ENCODE peak calls at places on chromosomes 1 and 21, in five cellular contexts. S is H1, O is K562, M is GM12878, K is SK-N-SH. A is an unnamed sample.

GRCh38 chr1:16117936-16118335 is 37.9 kb downstream of the EPHA2 start:
- DNase-seq in S (no peak), M (no peak), O (no peak), K (peak; percentile 26), A (no peak)

GRCh38 chr1:154493276-154493675 is 8.7 kb upstream of the TDRD10 start:
- DNase-seq in M (no peak), O (no peak), K (peak; percentile 42), S (no peak), A (no peak)

GRCh38 chr1:30378991-30379581 is 344.3 kb downstream of the MATN1 start:
- DNase-seq in O (no peak), S (no peak), K (peak; percentile 52), M (no peak), A (no peak)

GRCh38 chr1:46529031-46529630 is 22.3 kb downstream of the KNCN start:
- DNase-seq in M (no peak), S (no peak), K (no peak), O (no peak), A (no peak)

GRCh38 chr1:228283476-228284147 is 75.8 kb downstream of the OBSCN start:
- DNase-seq in M (no peak), K (no peak), S (no peak), O (no peak), A (no peak)

GRCh38 chr21:39696196-39696595 is 48.8 kb upstream of the IGSF5 start:
- DNase-seq in M (no peak), O (no peak), S (no peak), K (no peak), A (no peak)

GRCh38 chr21:42037943-42038342 is 27.8 kb upstream of the ZBTB21 start:
- DNase-seq in O (no peak), S (no peak), K (no peak), M (no peak), A (no peak)

GRCh38 chr1:116820362-116820761 is 66.1 kb downstream of the CD2 start:
- DNase-seq in O (no peak), K (no peak), M (no peak), S (no peak), A (no peak)

GRCh38 chr1:196372896-196373536 is 235.2 kb downstream of the KCNT2 start:
- DNase-seq in O (peak; percentile 43), S (no peak), K (peak; percentile 3), M (no peak), A (peak; percentile 34)

GRCh38 chr1:200429221-200429751 is 19.4 kb upstream of the ZNF281 start:
- DNase-seq in M (no peak), O (no peak), K (no peak), S (no peak), A (no peak)

GRCh38 chr21:26845066-26845749 is at the start of gene ADAMTS1:
- DNase-seq in K (peak; percentile 96), O (no peak), S (peak; percentile 68), M (no peak), A (no peak)

GRCh38 chr1:18941221-18942141 is 15.0 kb downstream of the IFFO2 start:
- DNase-seq in S (no peak), O (no peak), K (no peak), M (no peak), A (peak; percentile 32)

GRCh38 chr21:42566524-42567180 is 53.0 kb downstream of the SLC37A1 start:
- DNase-seq in S (no peak), K (no peak), M (no peak), O (no peak), A (no peak)

GRCh38 chr1:245556057-245556456 is 401.3 kb downstream of the KIF26B start:
- DNase-seq in K (no peak), O (no peak), M (no peak), S (no peak), A (no peak)

GRCh38 chr1:90391116-90391515 is 326.0 kb downstream of the BARHL2 start:
- DNase-seq in M (no peak), O (no peak), S (no peak), K (no peak), A (no peak)

GRCh38 chr1:89087241-89087640 is 22.2 kb upstream of the GBP1 start:
- DNase-seq in S (no peak), K (no peak), O (no peak), M (no peak), A (no peak)

GRCh38 chr1:229240532-229240931 is 30.4 kb upstream of the RAB4A start:
- DNase-seq in O (no peak), K (no peak), S (no peak), M (no peak), A (no peak)

GRCh38 chr1:163130250-163130856 is 61.2 kb downstream of the RGS4 start:
- DNase-seq in K (no peak), S (no peak), M (no peak), O (no peak), A (no peak)

GRCh38 chr1:98077691-98078090 is 156.9 kb upstream of the DPYD start:
- DNase-seq in S (no peak), M (no peak), O (no peak), K (no peak), A (no peak)

GRCh38 chr1:24714859-24715520 is 30.3 kb upstream of the CLIC4 start:
- DNase-seq in S (no peak), O (peak; percentile 7), K (no peak), M (no peak), A (no peak)

GRCh38 chr1:107523061-107523460 is 382.2 kb downstream of the NTNG1 start:
- DNase-seq in O (no peak), K (no peak), S (no peak), M (no peak), A (no peak)

GRCh38 chr1:47705517-47706130 is 267.8 kb downstream of the FOXD2 start:
- DNase-seq in S (no peak), O (no peak), M (no peak), K (no peak), A (no peak)

GRCh38 chr21:40688106-40688850 is 158.7 kb downstream of the DSCAM start:
- DNase-seq in O (no peak), S (no peak), M (no peak), K (no peak), A (no peak)

GRCh38 chr1:44012941-44013609 is 18.2 kb downstream of the SLC6A9 start:
- DNase-seq in O (no peak), S (no peak), K (no peak), M (no peak), A (no peak)

GRCh38 chr1:8706995-8707396 is 110.4 kb downstream of the RERE start:
- DNase-seq in M (no peak), S (no peak), K (peak; percentile 75), O (no peak), A (no peak)

GRCh38 chr1:8708259-8708658 is 109.2 kb downstream of the RERE start:
- DNase-seq in M (no peak), S (no peak), O (no peak), K (no peak), A (no peak)

GRCh38 chr1:8711873-8712412 is 105.5 kb downstream of the RERE start:
- DNase-seq in O (no peak), S (no peak), M (no peak), K (no peak), A (no peak)

GRCh38 chr1:8712413-8713229 is 104.8 kb downstream of the RERE start:
- DNase-seq in O (no peak), K (no peak), S (no peak), M (no peak), A (no peak)

GRCh38 chr1:8711161-8711560 is 106.3 kb downstream of the RERE start:
- DNase-seq in M (no peak), S (no peak), O (no peak), K (no peak), A (no peak)
- TF ChIP-seq RAD21 in M (no peak), S (no peak), O (no peak), K (no peak), A (no peak)

DNA sequence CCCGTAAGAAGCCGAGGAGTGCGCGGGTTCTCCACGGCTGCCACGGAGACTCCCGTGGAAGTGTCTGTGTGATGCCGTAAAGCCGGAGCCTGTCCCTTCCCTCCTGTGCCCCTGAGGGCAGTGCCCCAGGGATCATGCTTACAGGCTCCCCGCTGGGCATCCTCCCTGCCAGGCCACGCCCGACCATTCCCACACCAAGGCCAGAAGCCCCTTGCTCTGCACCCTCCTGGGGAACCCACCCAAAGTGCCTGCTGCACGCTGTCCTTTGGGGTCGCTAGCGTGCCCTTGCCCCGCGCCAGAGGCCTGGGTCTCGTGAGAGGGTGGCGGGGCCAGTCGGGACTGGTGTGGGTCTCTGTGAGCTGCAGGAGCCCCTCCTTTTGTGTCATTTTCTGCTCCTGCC is 228.5 kb upstream of the C1orf174 start:
- DNase-seq in K (no peak), M (no peak), S (no peak), O (no peak), A (no peak)
- TF ChIP-seq YY1 in K (no peak), M (no peak), S (no peak), O (no peak), A (no peak)

GRCh38 chr21:34526618-34527290 is 14.7 kb upstream of the KCNE1 start:
- DNase-seq in O (no peak), K (no peak), S (no peak), M (no peak), A (peak; percentile 74)
- TF ChIP-seq RAD21 in O (no peak), K (no peak), S (no peak), M (no peak), A (peak; percentile 10)

GRCh38 chr1:39348278-39348677 is 143.2 kb upstream of the BMP8A start:
- DNase-seq in S (no peak), M (no peak), K (no peak), O (no peak), A (no peak)

GRCh38 chr1:39342776-39343175 is 138.3 kb downstream of the MACF1 start:
- DNase-seq in O (no peak), K (no peak), S (no peak), M (no peak), A (no peak)

GRCh38 chr1:39346876-39347275 is 142.4 kb downstream of the MACF1 start:
- DNase-seq in K (no peak), O (no peak), S (no peak), M (no peak), A (no peak)
- TF ChIP-seq YY1 in K (no peak), O (no peak), S (no peak), M (no peak), A (no peak)